ENCODE peak calls at places on chromosomes 2 and 18, in eight cellular contexts. I is PC-3; T is epithelial cell of esophagus; L is CD8-positive, alpha-beta memory T cell; N is cardiac muscle cell; Z is H54; P is lung microvascular endothelial cell; Q is stomach. O is an unnamed sample.

GRCh38 chr2:201362396-201362795 is 5.3 kb upstream of the FLACC1 start:
- DNase-seq in I (peak), T (peak), L (no peak), N (no peak), Z (no peak), P (no peak), Q (no peak), O (no peak)

GRCh38 chr18:46555724-46556123 is 101.3 kb downstream of the LOXHD1 start:
- DNase-seq in I (peak), T (peak), L (no peak), N (peak), Z (peak), P (peak), Q (no peak), O (peak)

GRCh38 chr2:122734756-122735155 is 979.3 kb downstream of the TSN start:
- DNase-seq in I (peak), T (no peak), L (no peak), N (no peak), Z (no peak), P (peak), Q (no peak), O (no peak)

GRCh38 chr2:229942671-229943070 is 20.4 kb downstream of the FBXO36 start:
- DNase-seq in I (no peak), T (no peak), L (no peak), N (no peak), Z (no peak), P (no peak), Q (no peak), O (no peak)

GRCh38 chr2:215553946-215554345 is 118.1 kb upstream of the FN1 start:
- DNase-seq in I (no peak), T (peak), L (no peak), N (no peak), Z (no peak), P (no peak), Q (no peak), O (no peak)

GRCh38 chr2:198322275-198322674 is 517.9 kb downstream of the PLCL1 start:
- DNase-seq in I (no peak), T (no peak), L (no peak), N (peak), Z (no peak), P (no peak), Q (no peak), O (no peak)

GRCh38 chr2:223633656-223634055 is 31.5 kb upstream of the SCG2 start:
- DNase-seq in I (no peak), T (no peak), L (no peak), N (no peak), Z (no peak), P (no peak), Q (no peak), O (peak)

GRCh38 chr2:196123679-196124373 is 47.6 kb downstream of the STK17B start:
- DNase-seq in I (no peak), T (no peak), L (no peak), N (no peak), Z (no peak), P (no peak), Q (no peak), O (no peak)

GRCh38 chr2:231597014-231597611 is 4.4 kb downstream of the TEX44 start:
- DNase-seq in I (no peak), T (no peak), L (no peak), N (no peak), Z (no peak), P (no peak), Q (no peak), O (no peak)

GRCh38 chr2:199092419-199092818 is 365.3 kb downstream of the SATB2 start:
- DNase-seq in I (no peak), T (no peak), L (no peak), N (no peak), Z (no peak), P (no peak), Q (no peak), O (no peak)

GRCh38 chr2:152347076-152347475 is 12.1 kb downstream of the FMNL2 start:
- DNase-seq in I (peak), T (peak), L (no peak), N (no peak), Z (peak), P (no peak), Q (no peak), O (no peak)

GRCh38 chr2:11187083-11187619 is 31.9 kb downstream of the SLC66A3 start:
- DNase-seq in I (peak), T (peak), L (no peak), N (no peak), Z (no peak), P (peak), Q (no peak), O (no peak)

GRCh38 chr2:163934134-163934533 is 198.3 kb upstream of the FIGN start:
- DNase-seq in I (no peak), T (peak), L (no peak), N (no peak), Z (no peak), P (no peak), Q (no peak), O (no peak)

GRCh38 chr2:9252002-9252357 is 45.4 kb downstream of the ASAP2 start:
- DNase-seq in I (no peak), T (no peak), L (no peak), N (no peak), Z (no peak), P (no peak), Q (no peak), O (peak)

GRCh38 chr2:75571730-75572430 is 11.1 kb upstream of the EVA1A start:
- DNase-seq in I (peak), T (peak), L (no peak), N (no peak), Z (no peak), P (no peak), Q (no peak), O (no peak)

GRCh38 chr2:239770240-239770639 is 254.9 kb downstream of the NDUFA10 start:
- DNase-seq in I (no peak), T (no peak), L (no peak), N (no peak), Z (no peak), P (no peak), Q (no peak), O (no peak)

GRCh38 chr2:205216580-205216979 is 465.7 kb upstream of the NRP2 start:
- DNase-seq in I (no peak), T (no peak), L (no peak), N (no peak), Z (no peak), P (no peak), Q (no peak), O (no peak)

GRCh38 chr2:169345507-169346120 is 16.7 kb downstream of the LRP2 start:
- DNase-seq in I (no peak), T (no peak), L (no peak), N (no peak), Z (no peak), P (no peak), Q (no peak), O (no peak)

GRCh38 chr2:64367444-64367843 is 86.5 kb upstream of the LGALSL start:
- DNase-seq in I (no peak), T (no peak), L (no peak), N (peak), Z (no peak), P (no peak), Q (no peak), O (no peak)

GRCh38 chr18:79531386-79531785 is 135.7 kb downstream of the NFATC1 start:
- DNase-seq in I (no peak), T (no peak), L (no peak), N (no peak), Z (no peak), P (no peak), Q (no peak), O (no peak)

GRCh38 chr2:204691911-204692510 is 146.7 kb downstream of the PARD3B start:
- DNase-seq in I (peak), T (peak), L (no peak), N (peak), Z (peak), P (peak), Q (peak), O (peak)

GRCh38 chr2:223944166-223944703 is 900 bp downstream of the WDFY1 start:
- DNase-seq in I (peak), T (peak), L (peak), N (peak), Z (no peak), P (peak), Q (peak), O (peak)

GRCh38 chr18:5462227-5462626 is 81.6 kb downstream of the EPB41L3 start:
- DNase-seq in I (no peak), T (no peak), L (no peak), N (no peak), Z (no peak), P (no peak), Q (no peak), O (no peak)

GRCh38 chr2:202577250-202578183 is 57.3 kb upstream of the FAM117B start:
- DNase-seq in I (no peak), T (no peak), L (no peak), N (no peak), Z (no peak), P (no peak), Q (no peak), O (peak)

GRCh38 chr2:107687087-107687486 is 139.6 kb upstream of the RGPD4 start:
- DNase-seq in I (no peak), T (peak), L (no peak), N (no peak), Z (no peak), P (no peak), Q (no peak), O (no peak)

GRCh38 chr2:162333968-162334367 is 10.0 kb upstream of the GCA start:
- DNase-seq in I (peak), T (peak), L (no peak), N (peak), Z (no peak), P (peak), Q (peak), O (peak)

GRCh38 chr2:119838179-119838578 is 78.5 kb downstream of the PTPN4 start:
- DNase-seq in I (no peak), T (peak), L (no peak), N (no peak), Z (no peak), P (peak), Q (peak), O (no peak)

O was measured in WERI-Rb-1.